ENCODE peak calls at places on chromosomes 7 and 10, in four cellular contexts. One of them, this sample, is unnamed.

GRCh38 chr7:112414855-112415490 is 35.3 kb upstream of the IFRD1 start:
- DNase-seq in endothelial cell: peak; percentile 20
- DNase-seq in tibial artery: no peak
- DNase-seq in AG09319: no peak
- DNase-seq in this sample: no peak

GRCh38 chr7:128405345-128406146 is 4.2 kb downstream of the IMPDH1 start:
- DNase-seq in endothelial cell: no peak
- DNase-seq in tibial artery: no peak
- DNase-seq in AG09319: no peak
- DNase-seq in this sample: no peak

GRCh38 chr7:157691521-157692155 is 354.8 kb downstream of the DNAJB6 start:
- DNase-seq in endothelial cell: no peak
- DNase-seq in tibial artery: peak; percentile 63
- DNase-seq in AG09319: no peak
- DNase-seq in this sample: no peak

GRCh38 chr7:140082770-140083169 is 20.0 kb upstream of the PARP12 start:
- DNase-seq in endothelial cell: no peak
- DNase-seq in tibial artery: no peak
- DNase-seq in AG09319: no peak
- DNase-seq in this sample: no peak

GRCh38 chr7:42099076-42099836 is 137.8 kb downstream of the GLI3 start:
- DNase-seq in endothelial cell: no peak
- DNase-seq in tibial artery: no peak
- DNase-seq in AG09319: no peak
- DNase-seq in this sample: no peak

GRCh38 chr7:103934508-103934907 is 55.0 kb downstream of the RELN start:
- DNase-seq in endothelial cell: no peak
- DNase-seq in tibial artery: no peak
- DNase-seq in AG09319: no peak
- DNase-seq in this sample: no peak

GRCh38 chr10:34286136-34286739 is 528.9 kb downstream of the PARD3 start:
- DNase-seq in endothelial cell: no peak
- DNase-seq in tibial artery: no peak
- DNase-seq in AG09319: no peak
- DNase-seq in this sample: no peak

GRCh38 chr7:135855836-135856235 is 107.2 kb upstream of the FAM180A start:
- DNase-seq in endothelial cell: no peak
- DNase-seq in tibial artery: no peak
- DNase-seq in AG09319: peak; percentile 37
- DNase-seq in this sample: no peak

GRCh38 chr10:98062424-98062823 is 32.0 kb upstream of the CRTAC1 start:
- DNase-seq in endothelial cell: no peak
- DNase-seq in tibial artery: no peak
- DNase-seq in AG09319: no peak
- DNase-seq in this sample: no peak

GRCh38 chr7:87506243-87507180 is 31.0 kb upstream of the ABCB4 start:
- DNase-seq in endothelial cell: no peak
- DNase-seq in tibial artery: no peak
- DNase-seq in AG09319: peak; percentile 7
- DNase-seq in this sample: no peak

GRCh38 chr7:464712-465461 is 54.8 kb downstream of the PDGFA start:
- DNase-seq in endothelial cell: no peak
- DNase-seq in tibial artery: peak; percentile 61
- DNase-seq in AG09319: peak; percentile 39
- DNase-seq in this sample: peak; percentile 55

GRCh38 chr7:128812514-128813168 is 17.6 kb upstream of the FLNC start:
- DNase-seq in endothelial cell: no peak
- DNase-seq in tibial artery: no peak
- DNase-seq in AG09319: no peak
- DNase-seq in this sample: no peak

GRCh38 chr7:25720427-25720826 is 431.6 kb upstream of the NFE2L3 start:
- DNase-seq in endothelial cell: no peak
- DNase-seq in tibial artery: no peak
- DNase-seq in AG09319: no peak
- DNase-seq in this sample: no peak

GRCh38 chr10:79320785-79321493 is 26.3 kb upstream of the PPIF start:
- DNase-seq in endothelial cell: no peak
- DNase-seq in tibial artery: no peak
- DNase-seq in AG09319: peak; percentile 50
- DNase-seq in this sample: peak; percentile 87

GRCh38 chr7:142629588-142630260 is 119.5 kb upstream of the PRSS1 start:
- DNase-seq in endothelial cell: no peak
- DNase-seq in tibial artery: no peak
- DNase-seq in AG09319: no peak
- DNase-seq in this sample: no peak

GRCh38 chr10:107011113-107011512 is 153.4 kb downstream of the SORCS1 start:
- DNase-seq in endothelial cell: peak; percentile 9
- DNase-seq in tibial artery: no peak
- DNase-seq in AG09319: no peak
- DNase-seq in this sample: no peak

GRCh38 chr7:63040966-63041610 is 957.6 kb upstream of the ZNF722 start:
- DNase-seq in endothelial cell: no peak
- DNase-seq in tibial artery: no peak
- DNase-seq in AG09319: no peak
- DNase-seq in this sample: no peak

GRCh38 chr10:119896061-119896655 is 3.6 kb downstream of the SEC23IP start:
- DNase-seq in endothelial cell: no peak
- DNase-seq in tibial artery: no peak
- DNase-seq in AG09319: peak; percentile 62
- DNase-seq in this sample: peak; percentile 55

GRCh38 chr7:22989646-22990587 is 24.0 kb downstream of the HYCC1 start:
- DNase-seq in endothelial cell: no peak
- DNase-seq in tibial artery: no peak
- DNase-seq in AG09319: no peak
- DNase-seq in this sample: no peak

GRCh38 chr10:71064413-71065118 is 147.8 kb upstream of the UNC5B start:
- DNase-seq in endothelial cell: no peak
- DNase-seq in tibial artery: no peak
- DNase-seq in AG09319: no peak
- DNase-seq in this sample: no peak
- TF ChIP-seq CTCF in endothelial cell: no peak
- TF ChIP-seq CTCF in tibial artery: no peak
- TF ChIP-seq CTCF in AG09319: no peak
- TF ChIP-seq CTCF in this sample: no peak

DNA sequence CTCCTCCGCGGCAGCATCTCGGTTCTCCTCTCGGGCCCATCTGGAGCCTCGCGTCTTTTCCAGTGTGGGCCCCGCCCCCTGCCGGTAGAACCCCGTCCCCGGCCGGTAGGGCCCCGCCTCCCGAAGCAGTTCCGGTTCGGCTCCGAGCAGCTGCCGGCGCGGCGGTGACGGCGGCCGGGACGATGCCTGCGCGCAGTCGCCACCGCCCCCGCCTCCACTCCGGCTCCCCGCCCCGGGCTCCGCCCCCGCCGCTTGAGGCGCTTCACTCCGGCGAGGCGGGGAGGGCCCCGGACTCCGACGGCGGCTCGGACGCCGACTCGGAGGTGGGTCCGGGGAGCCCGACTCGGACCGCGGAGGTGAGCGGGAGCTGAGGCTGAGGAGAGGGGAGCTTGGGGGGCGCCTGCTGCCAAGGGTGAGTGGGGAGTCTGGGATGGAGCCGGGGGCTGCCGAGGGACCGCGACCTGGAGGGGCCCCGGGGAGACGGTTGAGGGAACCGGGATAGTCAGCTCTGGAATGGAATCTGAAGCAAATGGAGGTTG is at the start of gene SAMD8:
- DNase-seq in endothelial cell: peak; percentile 99
- DNase-seq in tibial artery: peak; percentile 99
- DNase-seq in AG09319: peak; percentile 92
- DNase-seq in this sample: peak; percentile 71
- TF ChIP-seq CTCF in endothelial cell: peak; percentile 80
- TF ChIP-seq CTCF in tibial artery: peak; percentile 34
- TF ChIP-seq CTCF in AG09319: peak; percentile 1
- TF ChIP-seq CTCF in this sample: peak; percentile 25

GRCh38 chr7:124379296-124379695 is 346.4 kb upstream of the TMEM229A start:
- DNase-seq in endothelial cell: no peak
- DNase-seq in tibial artery: no peak
- DNase-seq in AG09319: no peak
- DNase-seq in this sample: no peak
- TF ChIP-seq CTCF in endothelial cell: no peak
- TF ChIP-seq CTCF in tibial artery: no peak
- TF ChIP-seq CTCF in AG09319: no peak
- TF ChIP-seq CTCF in this sample: no peak

DNA sequence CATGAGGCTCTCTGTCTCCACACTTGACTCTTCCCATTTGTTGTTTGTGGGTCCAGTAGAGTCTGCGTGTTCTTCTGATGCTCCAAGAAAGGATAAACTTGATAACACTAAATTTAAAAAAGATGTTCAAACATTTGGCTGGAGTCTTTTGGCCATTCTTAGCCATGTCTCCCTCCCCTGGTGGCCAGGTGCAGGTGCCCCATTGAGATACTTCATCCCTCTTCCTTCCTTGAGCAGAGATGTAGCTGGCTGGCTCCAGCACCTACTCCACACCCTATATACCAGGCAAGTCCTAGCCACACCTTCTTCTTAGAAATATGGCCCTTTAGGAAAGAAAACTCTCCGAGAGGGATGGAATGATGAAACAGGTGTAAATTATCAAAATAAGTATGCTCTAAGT is 103.2 kb upstream of the GJD4 start:
- DNase-seq in endothelial cell: no peak
- DNase-seq in tibial artery: no peak
- DNase-seq in AG09319: no peak
- DNase-seq in this sample: no peak
- TF ChIP-seq CTCF in endothelial cell: no peak
- TF ChIP-seq CTCF in tibial artery: no peak
- TF ChIP-seq CTCF in AG09319: no peak
- TF ChIP-seq CTCF in this sample: peak; percentile 15

This sample was measured in AG09309.